ENCODE peak calls at places on chromosomes 12 and 14, in seven cellular contexts. X is neural progenitor cell, S is Peyer's patch, R is colonic mucosa, A is brain microvascular endothelial cell, M is ascending aorta, N is AG04450. W is an unnamed sample. For H3K27me3, the result is how much of the 10 kb centered on the place peaks cover.

GRCh38 chr12:115103884-115104883 is 420.2 kb upstream of the TBX3 start:
- DNase-seq in X (no peak), S (no peak), R (no peak), A (peak), M (no peak), N (no peak), W (no peak)

GRCh38 chr12:459430-460258 is at the start of gene B4GALNT3:
- DNase-seq in X (peak), S (peak), R (peak), A (no peak), M (peak), N (no peak), W (peak)

GRCh38 chr14:88729159-88729558 is 63.6 kb downstream of the EML5 start:
- DNase-seq in X (no peak), S (no peak), R (no peak), A (no peak), M (no peak), N (no peak), W (no peak)

GRCh38 chr12:45324391-45324790 is 108.5 kb downstream of the ANO6 start:
- DNase-seq in X (no peak), S (no peak), R (no peak), A (peak), M (no peak), N (no peak), W (no peak)

GRCh38 chr12:105032703-105033357 is 46.7 kb downstream of the NOPCHAP1 start:
- DNase-seq in X (no peak), S (no peak), R (no peak), A (no peak), M (no peak), N (no peak), W (no peak)

GRCh38 chr12:53172352-53172751 is 8.2 kb upstream of the ZNF740 start:
- DNase-seq in X (no peak), S (no peak), R (peak), A (peak), M (peak), N (peak), W (no peak)

GRCh38 chr14:58141893-58142292 is 10.1 kb downstream of the ARMH4 start:
- DNase-seq in X (no peak), S (no peak), R (no peak), A (no peak), M (no peak), N (no peak), W (no peak)

GRCh38 chr12:25960176-25960575 is 1.7 kb downstream of the RASSF8 start:
- DNase-seq in X (peak), S (no peak), R (no peak), A (no peak), M (no peak), N (no peak), W (no peak)

GRCh38 chr12:88325828-88326214 is 183.7 kb downstream of the TMTC3 start:
- DNase-seq in X (no peak), S (no peak), R (no peak), A (peak), M (no peak), N (peak), W (no peak)

GRCh38 chr12:64781374-64782029 is 22.3 kb upstream of the GNS start:
- DNase-seq in X (peak), S (peak), R (peak), A (no peak), M (no peak), N (no peak), W (no peak)

GRCh38 chr14:52048641-52049204 is 20.1 kb downstream of the NID2 start:
- DNase-seq in X (no peak), S (no peak), R (no peak), A (peak), M (peak), N (no peak), W (no peak)

GRCh38 chr12:68350753-68351152 is 18.6 kb upstream of the MDM1 start:
- DNase-seq in X (no peak), S (no peak), R (no peak), A (peak), M (no peak), N (no peak), W (no peak)

GRCh38 chr12:89690925-89691324 is 17.7 kb downstream of the ATP2B1 start:
- DNase-seq in X (no peak), S (no peak), R (no peak), A (no peak), M (no peak), N (no peak), W (no peak)

GRCh38 chr12:31929140-31929526 is 30.1 kb upstream of the RESF1 start:
- DNase-seq in X (no peak), S (no peak), R (no peak), A (no peak), M (no peak), N (no peak), W (no peak)

GRCh38 chr12:3157581-3158328 is 80.6 kb downstream of the TSPAN9 start:
- DNase-seq in X (no peak), S (no peak), R (no peak), A (no peak), M (no peak), N (no peak), W (no peak)

GRCh38 chr14:95453713-95453980 is 62.8 kb downstream of the SYNE3 start:
- DNase-seq in X (no peak), S (no peak), R (no peak), A (no peak), M (no peak), N (no peak), W (no peak)

GRCh38 chr12:28189774-28190320 is 409 bp upstream of the CCDC91 start:
- DNase-seq in X (no peak), S (no peak), R (no peak), A (peak), M (no peak), N (no peak), W (no peak)

GRCh38 chr14:95815226-95815690 is 61.4 kb upstream of the TUNAR start:
- DNase-seq in X (peak), S (no peak), R (no peak), A (no peak), M (no peak), N (no peak), W (no peak)

GRCh38 chr14:53151867-53152626 is 1.1 kb downstream of the DDHD1 start:
- DNase-seq in X (peak), S (peak), R (peak), A (peak), M (peak), N (no peak), W (peak)

GRCh38 chr12:57888407-57889157 is 42.1 kb upstream of the CTDSP2 start:
- DNase-seq in X (peak), S (no peak), R (peak), A (peak), M (peak), N (no peak), W (peak)

GRCh38 chr14:64724578-64724930 is 20.3 kb downstream of the PLEKHG3 start:
- DNase-seq in X (no peak), S (no peak), R (no peak), A (no peak), M (no peak), N (no peak), W (no peak)

GRCh38 chr12:89861086-89861485 is 152.4 kb upstream of the ATP2B1 start:
- DNase-seq in X (no peak), S (no peak), R (no peak), A (no peak), M (no peak), N (no peak), W (no peak)

GRCh38 chr12:117646595-117646994 is 285.2 kb upstream of the NOS1 start:
- DNase-seq in X (peak), S (no peak), R (no peak), A (no peak), M (no peak), N (no peak), W (no peak)

GRCh38 chr12:123928274-123928865 is 44.3 kb downstream of the CCDC92 start:
- DNase-seq in X (no peak), S (no peak), R (no peak), A (no peak), M (no peak), N (no peak), W (no peak)

GRCh38 chr12:33006106-33006505 is 109.5 kb upstream of the PKP2 start:
- DNase-seq in X (no peak), S (no peak), R (no peak), A (no peak), M (no peak), N (no peak), W (no peak)

GRCh38 chr14:79483472-79483871 is 727.8 kb downstream of the DIO2 start:
- DNase-seq in X (no peak), S (no peak), R (no peak), A (peak), M (no peak), N (peak), W (no peak)

GRCh38 chr14:38522724-38523123 is 266.8 kb upstream of the CLEC14A start:
- DNase-seq in X (no peak), S (no peak), R (no peak), A (no peak), M (no peak), N (no peak), W (no peak)

GRCh38 chr14:85798852-85799251 is 268.9 kb downstream of the FLRT2 start:
- DNase-seq in X (no peak), S (no peak), R (no peak), A (no peak), M (no peak), N (no peak), W (no peak)
- H3K27me3 ChIP-seq in X (under half), S (under half), R (under half), A (under half), M (under half), N (under half), W (under half)

DNA sequence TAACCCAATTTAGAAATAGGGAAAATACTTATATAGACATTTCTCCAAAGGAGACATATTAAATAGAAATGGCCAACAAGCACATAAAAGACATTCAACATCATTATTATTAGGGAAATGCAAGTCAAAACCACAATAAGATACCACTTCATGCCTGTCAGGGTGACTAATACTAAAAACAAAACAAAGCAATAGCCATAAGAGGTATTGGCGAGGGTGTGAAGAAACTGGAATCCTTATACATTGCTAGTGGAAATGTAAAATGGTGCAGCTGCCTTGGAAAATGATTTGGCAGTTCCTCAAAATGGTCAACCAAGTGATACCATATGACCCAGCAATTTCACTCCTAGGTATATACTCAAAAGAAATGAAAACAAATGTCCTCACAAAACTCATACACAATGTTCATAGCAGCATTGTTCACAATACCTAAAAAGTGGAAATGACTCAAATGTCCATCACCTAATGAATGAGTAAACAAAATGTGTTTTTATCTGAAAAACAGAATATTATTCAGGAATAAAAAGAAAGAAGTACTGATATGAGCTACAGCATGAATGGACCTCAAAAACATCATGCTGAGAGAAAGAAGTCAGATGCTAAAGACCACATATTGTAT is 26.9 kb downstream of the GPR135 start:
- DNase-seq in X (no peak), S (no peak), R (no peak), A (peak), M (no peak), N (no peak), W (no peak)
- H3K27ac ChIP-seq in X (no peak), S (no peak), R (no peak), A (peak), M (peak), N (no peak), W (no peak)

GRCh38 chr12:9127484-9127883 is 11.8 kb upstream of the A2M start:
- DNase-seq in X (no peak), S (no peak), R (no peak), A (no peak), M (no peak), N (no peak), W (no peak)
- TF ChIP-seq CTCF in X (no peak), S (no peak), R (no peak), A (no peak), M (no peak), N (no peak), W (no peak)

DNA sequence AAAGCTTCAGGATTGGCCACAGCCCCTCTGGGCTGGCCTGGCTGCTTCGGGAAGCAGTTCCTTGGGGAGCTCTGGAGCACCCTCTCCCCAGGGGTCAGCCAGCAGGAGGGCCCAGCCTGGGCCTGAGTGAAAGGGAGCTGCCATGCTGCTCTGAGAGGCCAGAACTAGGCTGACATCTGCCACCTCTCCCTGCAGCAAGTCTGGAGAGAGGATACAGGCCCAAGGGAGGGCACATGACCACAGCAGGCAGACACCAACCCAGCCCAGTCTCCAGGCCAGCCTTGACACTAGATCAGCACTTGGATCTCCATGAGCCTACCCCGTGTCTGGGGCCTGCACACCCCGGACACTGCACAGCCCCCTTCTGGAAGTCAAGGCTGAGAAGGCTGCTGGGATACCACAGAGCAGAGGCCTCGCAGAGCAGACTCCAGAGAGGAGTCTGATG is 13.1 kb downstream of the COL2A1 start:
- DNase-seq in X (no peak), S (no peak), R (no peak), A (no peak), M (no peak), N (no peak), W (no peak)
- H3K27me3 ChIP-seq in X (under half), S (under half), R (under half), A (under half), M (under half), N (under half), W (under half)

GRCh38 chr12:22110176-22110575 is 64.2 kb downstream of the CMAS start:
- DNase-seq in X (no peak), S (no peak), R (no peak), A (no peak), M (no peak), N (no peak), W (no peak)
- H3K27ac ChIP-seq in X (no peak), S (no peak), R (no peak), A (no peak), M (no peak), N (no peak), W (no peak)

DNA sequence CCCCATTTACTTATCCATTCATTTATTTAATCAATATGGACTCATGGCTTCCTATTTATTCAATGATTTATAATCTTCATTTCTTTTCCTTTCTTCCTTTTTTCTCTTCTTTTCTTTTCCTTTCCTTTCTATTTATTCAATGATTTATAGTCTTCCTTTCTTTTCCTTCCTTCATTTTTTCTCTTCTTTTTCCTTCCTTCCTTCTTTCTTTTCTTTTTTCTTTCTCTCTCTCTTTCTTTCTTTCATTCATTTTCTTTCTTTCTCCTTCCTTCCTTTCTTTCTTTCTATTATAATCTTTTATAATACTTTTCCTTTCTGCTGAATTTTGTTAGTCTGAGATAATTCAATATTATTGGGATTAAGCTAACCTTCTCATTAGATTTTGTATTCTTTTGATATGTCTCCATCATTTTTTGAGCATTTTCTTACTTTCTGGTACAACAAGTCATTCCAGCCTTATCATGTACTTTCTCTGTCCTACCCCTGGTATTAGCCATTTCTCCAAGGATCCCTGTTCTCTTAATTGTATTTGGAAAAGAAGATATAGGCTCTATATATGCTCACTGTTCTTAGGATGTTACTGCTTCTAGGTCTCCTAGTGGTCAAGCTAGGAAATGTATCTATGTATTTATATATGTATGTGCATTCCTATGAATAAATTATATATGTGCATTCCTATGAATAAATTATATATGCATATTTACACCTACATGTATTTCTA is 12.1 kb downstream of the LACRT start:
- DNase-seq in X (no peak), S (no peak), R (no peak), A (no peak), M (no peak), N (no peak), W (no peak)
- TF ChIP-seq CTCF in X (peak), S (no peak), R (no peak), A (peak), M (no peak), N (peak), W (peak)